ENCODE peak calls at places on chromosomes 13 and 19, in six cellular contexts. K, L, I, T, E and X are unnamed samples.

GRCh38 chr19:12868540-12869112 is 12.6 kb downstream of the DNASE2 start:
- DNase-seq in K (no peak), L (no peak), I (no peak), T (no peak), E (no peak), X (no peak)

GRCh38 chr13:89375839-89376238 is 1704.7 kb downstream of the SLITRK5 start:
- DNase-seq in K (no peak), L (no peak), I (no peak), T (peak), E (no peak), X (no peak)

GRCh38 chr13:59360108-59360507 is 803.6 kb downstream of the DIAPH3 start:
- DNase-seq in K (no peak), L (no peak), I (no peak), T (no peak), E (no peak), X (no peak)

GRCh38 chr19:1470864-1471513 is 8.0 kb downstream of the C19orf25 start:
- DNase-seq in K (no peak), L (no peak), I (no peak), T (peak), E (no peak), X (no peak)

GRCh38 chr19:33905937-33906577 is 109.4 kb downstream of the KCTD15 start:
- DNase-seq in K (no peak), L (no peak), I (peak), T (peak), E (peak), X (no peak)

GRCh38 chr13:51976423-51976822 is 34.8 kb downstream of the ATP7B start:
- DNase-seq in K (no peak), L (no peak), I (no peak), T (no peak), E (no peak), X (no peak)

GRCh38 chr19:24073807-24074206 is 13.2 kb upstream of the ZNF254 start:
- DNase-seq in K (no peak), L (no peak), I (no peak), T (no peak), E (no peak), X (no peak)

GRCh38 chr19:6258812-6259311 is 20.9 kb downstream of the MLLT1 start:
- DNase-seq in K (no peak), L (no peak), I (no peak), T (no peak), E (peak), X (no peak)

GRCh38 chr13:35512271-35512920 is 35.9 kb upstream of the MAB21L1 start:
- DNase-seq in K (no peak), L (no peak), I (no peak), T (peak), E (no peak), X (no peak)

GRCh38 chr13:79681069-79681468 is 200.1 kb downstream of the NDFIP2 start:
- DNase-seq in K (no peak), L (no peak), I (no peak), T (no peak), E (no peak), X (no peak)

GRCh38 chr19:7391218-7391670 is 42.5 kb downstream of the ARHGEF18 start:
- DNase-seq in K (no peak), L (no peak), I (no peak), T (peak), E (no peak), X (no peak)

GRCh38 chr19:57227461-57227860 is 3.4 kb upstream of the AURKC start:
- DNase-seq in K (no peak), L (no peak), I (no peak), T (no peak), E (no peak), X (no peak)

GRCh38 chr13:24313449-24313848 is 4.1 kb downstream of the C1QTNF9 start:
- DNase-seq in K (no peak), L (no peak), I (no peak), T (no peak), E (no peak), X (no peak)

GRCh38 chr19:13817615-13818371 is 22.6 kb downstream of the ZSWIM4 start:
- DNase-seq in K (no peak), L (no peak), I (no peak), T (peak), E (peak), X (no peak)

GRCh38 chr19:35271546-35271945 is 2.8 kb downstream of the USF2 start:
- DNase-seq in K (no peak), L (no peak), I (no peak), T (no peak), E (no peak), X (no peak)

GRCh38 chr13:110116072-110116487 is 190.9 kb downstream of the COL4A1 start:
- DNase-seq in K (peak), L (no peak), I (peak), T (peak), E (no peak), X (peak)

GRCh38 chr19:38977445-38978314 is 2.1 kb upstream of the FBXO17 start:
- DNase-seq in K (no peak), L (no peak), I (no peak), T (peak), E (no peak), X (no peak)

GRCh38 chr13:98489446-98490194 is 87.3 kb downstream of the STK24 start:
- DNase-seq in K (no peak), L (no peak), I (no peak), T (no peak), E (no peak), X (no peak)